ENCODE peak calls at places on chromosomes 13 and 19, in nine cellular contexts. I is CD4-positive, alpha-beta T cell; R is colonic mucosa; J is ovary; C is lung; D is lower lobe of right lung; H is RWPE1; Q is aorta; S is CD8-positive, alpha-beta T cell. V is an unnamed sample.

GRCh38 chr13:66665991-66666390 is 564.1 kb downstream of the PCDH9 start:
- DNase-seq in S (no peak), J (no peak), R (no peak), D (no peak), C (no peak), H (no peak), I (no peak), Q (peak), V (no peak)

GRCh38 chr13:44399045-44399444 is 25.4 kb downstream of the SERP2 start:
- DNase-seq in J (no peak), Q (no peak), R (no peak), S (no peak), C (no peak), D (no peak), I (no peak), H (no peak), V (no peak)

GRCh38 chr13:88602786-88603777 is 931.9 kb downstream of the SLITRK5 start:
- DNase-seq in I (no peak), C (no peak), H (no peak), S (no peak), Q (no peak), R (no peak), D (no peak), J (no peak), V (no peak)

GRCh38 chr13:113668491-113668971 is 1.5 kb downstream of the GRK1 start:
- DNase-seq in R (no peak), Q (peak), C (no peak), S (peak), I (no peak), J (peak), D (peak), H (no peak), V (no peak)

GRCh38 chr13:20499986-20500385 is 25.7 kb downstream of the CRYL1 start:
- DNase-seq in Q (no peak), C (no peak), R (no peak), H (no peak), S (no peak), J (no peak), D (no peak), I (no peak), V (no peak)

GRCh38 chr19:10686661-10687517 is 14.3 kb upstream of the QTRT1 start:
- DNase-seq in I (no peak), C (no peak), D (no peak), R (no peak), S (no peak), J (no peak), H (no peak), Q (no peak), V (peak)

GRCh38 chr19:14467816-14468215 is 7.3 kb downstream of the PTGER1 start:
- DNase-seq in D (no peak), S (no peak), Q (no peak), C (no peak), J (no peak), I (no peak), R (no peak), H (no peak), V (no peak)

GRCh38 chr13:79405501-79405830 is 589 bp downstream of the RBM26 start:
- DNase-seq in R (peak), H (peak), C (no peak), I (no peak), Q (no peak), S (no peak), D (no peak), J (no peak), V (no peak)

GRCh38 chr13:30394798-30395191 is 27.5 kb upstream of the UBE2L5 start:
- DNase-seq in I (no peak), R (no peak), S (peak), D (no peak), H (no peak), C (no peak), Q (no peak), J (no peak), V (no peak)

GRCh38 chr19:51714848-51715247 is 8.9 kb downstream of the HAS1 start:
- DNase-seq in I (no peak), D (no peak), J (no peak), H (no peak), Q (no peak), C (no peak), R (no peak), S (no peak), V (no peak)

GRCh38 chr19:13764821-13765394 is 586 bp downstream of the MRI1 start:
- DNase-seq in C (no peak), R (no peak), Q (no peak), D (peak), J (no peak), H (no peak), I (peak), S (peak), V (no peak)

GRCh38 chr13:50990540-50991506 is 81.2 kb downstream of the RNASEH2B start:
- DNase-seq in I (no peak), C (no peak), S (no peak), H (no peak), R (no peak), J (peak), D (no peak), Q (peak), V (peak)

GRCh38 chr13:111368091-111368490 is 47.6 kb downstream of the TEX29 start:
- DNase-seq in C (peak), S (no peak), I (no peak), H (no peak), D (no peak), Q (no peak), R (no peak), J (no peak), V (peak)

GRCh38 chr19:54123682-54124081 is 8.1 kb downstream of the PRPF31 start:
- DNase-seq in S (no peak), D (no peak), R (no peak), H (no peak), J (no peak), I (no peak), Q (no peak), C (no peak), V (no peak)

GRCh38 chr13:82480415-82480814 is 1401.9 kb downstream of the SLITRK1 start:
- DNase-seq in H (no peak), R (no peak), I (no peak), D (no peak), C (no peak), S (no peak), J (no peak), Q (no peak), V (no peak)

GRCh38 chr13:32318072-32318471 is 2.8 kb downstream of the BRCA2 start:
- DNase-seq in J (no peak), I (no peak), Q (no peak), C (no peak), S (no peak), D (no peak), H (no peak), R (no peak), V (no peak)

GRCh38 chr13:50074843-50075242 is 59.6 kb downstream of the KCNRG start:
- DNase-seq in I (no peak), S (no peak), R (no peak), H (no peak), J (no peak), Q (no peak), C (no peak), D (no peak), V (no peak)

GRCh38 chr19:8208119-8208709 is 956 bp upstream of the CERS4 start:
- DNase-seq in D (peak), I (no peak), Q (no peak), H (no peak), S (no peak), R (no peak), J (peak), C (no peak), V (no peak)

GRCh38 chr19:31118926-31119325 is 230.3 kb downstream of the TSHZ3 start:
- DNase-seq in I (no peak), S (no peak), Q (no peak), C (no peak), J (no peak), H (no peak), D (no peak), R (no peak), V (no peak)

GRCh38 chr13:20127563-20128458 is 33.0 kb downstream of the GJA3 start:
- DNase-seq in C (peak), R (peak), S (peak), Q (peak), J (peak), H (no peak), D (peak), I (peak), V (peak)

GRCh38 chr13:50071399-50071798 is 56.2 kb downstream of the KCNRG start:
- DNase-seq in C (no peak), J (no peak), I (no peak), Q (no peak), D (no peak), S (no peak), R (no peak), H (no peak), V (no peak)

GRCh38 chr13:65508338-65508737 is 1721.8 kb downstream of the PCDH9 start:
- DNase-seq in Q (no peak), J (no peak), D (no peak), C (no peak), S (no peak), R (no peak), I (no peak), H (no peak), V (no peak)

GRCh38 chr19:40443131-40443929 is 805 bp downstream of the SERTAD3 start:
- DNase-seq in D (peak), Q (peak), S (peak), R (peak), I (peak), H (peak), C (peak), J (peak), V (peak)

GRCh38 chr19:8194528-8195275 is 14.5 kb upstream of the CERS4 start:
- DNase-seq in S (peak), D (peak), J (no peak), H (no peak), I (peak), Q (peak), R (peak), C (no peak), V (no peak)

GRCh38 chr13:35990196-35990595 is 141.0 kb downstream of the DCLK1 start:
- DNase-seq in C (no peak), J (no peak), I (no peak), R (no peak), S (no peak), D (no peak), Q (no peak), H (no peak), V (no peak)

GRCh38 chr13:42417624-42418023 is 145.7 kb downstream of the AKAP11 start:
- DNase-seq in D (no peak), H (no peak), C (no peak), I (no peak), Q (no peak), J (no peak), R (no peak), S (no peak), V (no peak)
- H3K27ac ChIP-seq in D (no peak), H (no peak), C (no peak), I (no peak), Q (no peak), J (no peak), R (no peak), S (no peak), V (no peak)

GRCh38 chr13:101703081-101703480 is 250.6 kb downstream of the ITGBL1 start:
- DNase-seq in I (no peak), J (no peak), C (no peak), H (no peak), R (no peak), D (no peak), S (no peak), Q (no peak), V (no peak)
- H3K27ac ChIP-seq in I (no peak), J (no peak), C (no peak), H (no peak), R (no peak), D (no peak), S (no peak), Q (no peak), V (no peak)

GRCh38 chr19:4870025-4870700 is 2.7 kb upstream of the PLIN3 start:
- DNase-seq in H (peak), I (no peak), Q (peak), J (peak), C (peak), D (peak), R (peak), S (no peak), V (peak)
- H3K27ac ChIP-seq in H (peak), I (no peak), Q (no peak), J (no peak), C (no peak), D (no peak), R (peak), S (no peak), V (no peak)

GRCh38 chr19:19817357-19817756 is 4.2 kb downstream of the ZNF506 start:
- DNase-seq in D (no peak), R (no peak), J (no peak), Q (no peak), S (peak), H (no peak), C (no peak), I (peak), V (no peak)
- H3K27ac ChIP-seq in D (no peak), R (no peak), J (no peak), Q (no peak), S (peak), H (no peak), C (no peak), I (peak), V (no peak)

GRCh38 chr13:27354379-27354778 is 70.0 kb upstream of the GTF3A start:
- DNase-seq in D (no peak), Q (no peak), J (no peak), I (no peak), S (no peak), H (no peak), C (no peak), R (no peak), V (no peak)
- H3K27ac ChIP-seq in D (no peak), Q (no peak), J (no peak), I (no peak), S (no peak), H (no peak), C (no peak), R (no peak), V (no peak)

DNA sequence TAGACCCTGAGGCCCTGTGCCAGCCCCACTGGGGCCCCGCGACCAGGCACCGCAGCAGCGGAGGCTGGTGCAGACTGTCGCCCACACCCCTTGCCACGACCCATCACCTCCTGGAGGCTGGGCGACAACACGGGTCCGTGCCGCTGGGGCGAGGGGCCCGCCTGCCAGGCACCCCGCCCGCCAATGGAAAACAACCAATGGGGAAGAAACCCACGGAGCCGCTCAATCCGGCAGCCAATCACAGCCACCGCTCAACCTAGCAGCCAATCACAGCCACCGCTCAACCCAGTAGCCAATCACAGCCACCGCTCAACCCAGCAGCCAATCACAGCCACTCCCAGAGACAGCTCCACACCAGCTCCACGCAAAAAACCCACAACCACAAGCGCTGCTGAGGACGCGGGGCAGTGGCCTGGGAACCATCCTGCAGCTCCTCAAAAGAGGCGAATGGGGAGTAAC is 29.7 kb downstream of the GPX4 start:
- DNase-seq in S (peak), R (peak), D (peak), Q (no peak), H (peak), I (peak), C (no peak), J (no peak), V (no peak)
- H3K27ac ChIP-seq in S (peak), R (peak), D (peak), Q (no peak), H (peak), I (peak), C (peak), J (peak), V (peak)

GRCh38 chr13:56902276-56902675 is 238.4 kb upstream of the PRR20A start:
- DNase-seq in C (no peak), R (no peak), S (no peak), J (no peak), D (no peak), I (no peak), H (no peak), Q (no peak), V (no peak)
- H3K27ac ChIP-seq in C (no peak), R (no peak), S (no peak), J (no peak), D (no peak), I (no peak), H (no peak), Q (no peak), V (no peak)

DNA sequence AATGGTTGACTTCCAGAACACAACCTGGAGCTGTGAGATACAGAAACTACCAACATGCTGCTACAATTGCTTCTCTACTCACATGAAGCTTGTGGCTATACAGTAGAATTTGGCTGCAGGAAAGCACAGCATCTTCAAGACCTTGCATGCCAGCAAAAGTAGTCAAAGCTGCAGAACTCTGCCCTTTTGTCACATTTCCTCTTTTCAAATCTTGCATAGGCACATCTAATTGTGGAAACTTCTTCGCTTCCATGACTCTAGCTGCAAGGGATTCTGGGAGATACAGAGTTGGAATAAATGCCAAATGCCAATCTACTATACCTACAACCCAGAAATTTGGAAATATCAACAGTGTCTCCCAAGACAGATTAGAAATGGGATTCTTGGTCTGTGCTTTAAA is 462.2 kb downstream of the FOXO1 start:
- DNase-seq in C (no peak), Q (no peak), D (no peak), J (no peak), I (no peak), H (no peak), S (no peak), R (no peak), V (no peak)
- H3K27ac ChIP-seq in C (no peak), Q (no peak), D (no peak), J (no peak), I (no peak), H (no peak), S (no peak), R (no peak), V (no peak)

DNA sequence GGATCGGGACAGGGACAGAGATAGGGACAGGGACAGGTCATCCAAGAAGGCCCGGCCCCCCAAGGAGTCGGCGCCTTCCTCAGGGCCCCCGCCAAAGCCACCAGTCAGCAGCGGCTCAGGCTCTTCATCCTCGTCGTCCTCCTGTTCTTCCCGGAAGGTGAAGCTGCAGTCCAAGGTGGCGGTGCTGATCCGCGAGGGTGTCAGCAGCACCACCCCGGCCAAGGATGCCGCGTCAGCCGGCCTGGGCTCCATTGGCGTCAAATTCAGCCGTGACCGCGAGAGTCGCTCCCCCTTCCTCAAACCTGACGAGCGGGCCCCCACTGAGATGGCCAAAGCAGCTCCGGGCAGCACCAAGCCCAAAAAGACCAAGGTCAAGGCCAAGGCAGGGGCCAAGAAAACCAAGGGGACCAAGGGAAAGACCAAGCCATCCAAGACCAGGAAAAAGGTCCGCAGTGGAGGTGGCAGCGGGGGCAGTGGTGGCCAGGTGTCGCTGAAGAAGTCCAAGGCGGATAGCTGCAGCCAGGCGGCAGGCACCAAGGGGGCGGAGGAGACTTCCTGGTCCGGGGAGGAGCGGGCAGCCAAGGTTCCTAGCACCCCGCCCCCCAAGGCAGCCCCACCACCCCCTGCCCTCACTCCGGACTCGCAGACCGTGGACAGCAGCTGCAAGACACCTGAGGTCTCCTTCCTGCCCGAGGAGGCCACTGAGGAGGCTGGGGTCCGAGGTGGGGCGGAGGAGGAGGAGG is 10.9 kb downstream of the SCAF1 start:
- DNase-seq in Q (no peak), J (no peak), C (no peak), D (no peak), S (no peak), I (no peak), H (no peak), R (no peak), V (no peak)
- H3K27ac ChIP-seq in Q (no peak), J (no peak), C (no peak), D (no peak), S (no peak), I (no peak), H (peak), R (no peak), V (no peak)